ENCODE peak calls at places on chromosomes 3 and 15, in nine cellular contexts. G, C, T, X, N, S, A, R and L are unnamed samples. For H3K4me1, the result is how much of the 10 kb centered on the place peaks cover.

GRCh38 chr3:46089237-46090011 is 62.1 kb upstream of the XCR1 start:
- DNase-seq in N (no peak), G (peak), R (no peak), T (peak), S (peak), A (peak), X (peak), C (peak), L (no peak)

GRCh38 chr15:63401714-63402497 is 20.3 kb upstream of the CA12 start:
- DNase-seq in S (no peak), R (no peak), N (no peak), G (no peak), A (no peak), X (no peak), T (no peak), C (no peak), L (no peak)

GRCh38 chr3:180402463-180403073 is 199.4 kb upstream of the TTC14 start:
- DNase-seq in X (no peak), R (no peak), N (no peak), S (no peak), C (no peak), A (no peak), G (no peak), T (no peak), L (no peak)

GRCh38 chr15:39025331-39025730 is 460.7 kb upstream of the RASGRP1 start:
- DNase-seq in R (no peak), C (peak), S (no peak), N (no peak), A (no peak), X (no peak), T (no peak), G (no peak), L (no peak)

GRCh38 chr3:15556512-15556911 is 35.0 kb upstream of the COLQ start:
- DNase-seq in C (no peak), G (no peak), N (no peak), A (no peak), S (no peak), X (peak), T (no peak), R (no peak), L (no peak)

GRCh38 chr15:37733628-37734027 is 200.8 kb upstream of the TMCO5A start:
- DNase-seq in C (peak), G (no peak), A (no peak), T (no peak), S (no peak), R (no peak), N (no peak), X (no peak), L (no peak)

GRCh38 chr3:136860541-136860940 is 1.5 kb upstream of the NCK1 start:
- DNase-seq in G (no peak), T (no peak), R (no peak), X (no peak), S (no peak), C (peak), A (no peak), N (no peak), L (peak)

GRCh38 chr15:100056411-100057072 is 285.2 kb downstream of the ADAMTS17 start:
- DNase-seq in G (no peak), R (no peak), A (no peak), S (no peak), T (no peak), C (no peak), X (no peak), N (no peak), L (no peak)

GRCh38 chr3:111829023-111829422 is 30.0 kb upstream of the PHLDB2 start:
- DNase-seq in N (no peak), A (no peak), R (no peak), X (no peak), C (no peak), G (no peak), T (no peak), S (no peak), L (no peak)

GRCh38 chr3:41716391-41716910 is 245.5 kb downstream of the ULK4 start:
- DNase-seq in N (no peak), G (no peak), R (no peak), A (no peak), T (no peak), X (no peak), S (no peak), C (peak), L (no peak)

GRCh38 chr15:43218908-43219706 is 1.7 kb downstream of the EPB42 start:
- DNase-seq in G (peak), X (no peak), S (no peak), T (no peak), N (no peak), A (no peak), C (peak), R (no peak), L (peak)

GRCh38 chr3:55198554-55198953 is 270.7 kb upstream of the LRTM1 start:
- DNase-seq in T (no peak), A (no peak), N (peak), R (no peak), G (no peak), C (peak), X (no peak), S (no peak), L (no peak)

GRCh38 chr15:101024111-101024695 is 105.0 kb downstream of the LRRK1 start:
- DNase-seq in N (peak), G (peak), C (peak), X (no peak), T (no peak), R (no peak), S (peak), A (peak), L (no peak)

GRCh38 chr3:27507515-27508266 is 23.5 kb upstream of the SLC4A7 start:
- DNase-seq in G (no peak), S (no peak), N (no peak), R (no peak), C (peak), T (no peak), X (no peak), A (peak), L (no peak)

GRCh38 chr3:122005033-122005565 is 16.9 kb downstream of the ILDR1 start:
- DNase-seq in N (no peak), R (no peak), S (no peak), X (peak), C (no peak), G (no peak), T (no peak), A (no peak), L (peak)

GRCh38 chr3:196009456-196009855 is 72.4 kb downstream of the TFRC start:
- DNase-seq in A (no peak), C (no peak), N (no peak), G (no peak), T (no peak), X (no peak), S (no peak), R (no peak), L (no peak)

GRCh38 chr3:82796765-82797164 is 1035.3 kb upstream of the GBE1 start:
- DNase-seq in X (no peak), T (no peak), N (no peak), C (no peak), G (no peak), S (no peak), A (no peak), R (no peak), L (no peak)

GRCh38 chr15:80856400-80856799 is 77.2 kb downstream of the CEMIP start:
- DNase-seq in C (no peak), X (no peak), G (no peak), R (no peak), T (no peak), A (no peak), N (no peak), S (no peak), L (peak)

GRCh38 chr3:16071246-16071645 is 103.2 kb upstream of the GALNT15 start:
- DNase-seq in A (no peak), T (no peak), C (peak), G (no peak), N (no peak), R (no peak), S (no peak), X (no peak), L (no peak)

GRCh38 chr15:90915808-90916440 is 12.8 kb downstream of the MAN2A2 start:
- DNase-seq in S (peak), T (no peak), G (no peak), N (no peak), R (no peak), C (peak), X (no peak), A (peak), L (peak)

GRCh38 chr15:57626713-57627440 is 35.2 kb downstream of the MYZAP start:
- DNase-seq in X (no peak), S (no peak), G (no peak), T (no peak), N (no peak), A (no peak), R (no peak), C (no peak), L (no peak)

GRCh38 chr3:169699070-169699469 is 35.6 kb upstream of the MECOM start:
- DNase-seq in T (no peak), N (no peak), S (no peak), G (no peak), R (no peak), X (no peak), A (no peak), C (peak), L (no peak)

GRCh38 chr15:99135194-99135593 is 30.3 kb downstream of the SYNM start:
- DNase-seq in G (no peak), C (no peak), X (peak), A (no peak), S (no peak), N (no peak), T (no peak), R (no peak), L (no peak)

GRCh38 chr3:101454629-101455028 is 58.4 kb downstream of the SENP7 start:
- DNase-seq in N (no peak), S (no peak), R (no peak), A (no peak), T (no peak), X (no peak), G (no peak), C (no peak), L (no peak)

DNA sequence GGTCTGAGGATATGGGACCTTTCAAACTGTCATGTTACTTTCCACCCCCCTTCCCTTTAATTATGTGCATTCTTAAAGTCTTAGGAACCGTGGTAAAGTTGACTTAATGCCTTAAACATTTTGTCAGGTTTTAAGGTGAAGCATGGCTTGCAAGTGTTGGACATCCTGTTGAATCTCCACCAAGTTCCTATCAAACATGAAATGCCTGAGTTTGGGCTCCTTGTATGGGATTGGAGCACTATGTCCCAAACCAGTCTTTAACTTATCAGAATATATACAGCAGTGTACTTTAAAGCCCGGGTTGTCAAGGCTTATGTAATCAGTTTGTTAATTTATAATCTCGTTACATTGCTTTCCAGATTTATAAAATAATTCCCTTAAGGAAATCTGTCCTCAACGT is 1.2 kb downstream of the SNRK start:
- DNase-seq in G (no peak), S (no peak), N (no peak), R (no peak), A (no peak), T (no peak), X (no peak), C (peak), L (no peak)
- H3K4me1 ChIP-seq in G (half or more), S (under half), N (under half), R (under half), A (half or more), T (under half), X (under half), C (under half), L (under half)

GRCh38 chr3:159856496-159857098 is 132.0 kb upstream of the IL12A start:
- DNase-seq in C (no peak), A (no peak), G (no peak), R (no peak), S (no peak), T (no peak), X (no peak), N (no peak), L (no peak)

GRCh38 chr3:159853506-159853864 is 135.2 kb upstream of the IL12A start:
- DNase-seq in S (no peak), A (no peak), C (no peak), G (no peak), N (no peak), R (no peak), T (no peak), X (no peak), L (no peak)

GRCh38 chr3:159857840-159858239 is 130.8 kb upstream of the IL12A start:
- DNase-seq in R (no peak), C (no peak), G (no peak), T (no peak), S (no peak), A (no peak), N (no peak), X (no peak), L (no peak)

GRCh38 chr3:159854500-159855124 is 134.0 kb upstream of the IL12A start:
- DNase-seq in G (no peak), A (no peak), R (no peak), N (no peak), X (no peak), T (no peak), C (peak), S (no peak), L (no peak)

GRCh38 chr3:159855599-159856495 is 132.8 kb upstream of the IL12A start:
- DNase-seq in C (peak), A (no peak), T (no peak), N (no peak), G (no peak), R (no peak), X (no peak), S (no peak), L (no peak)
- H3K4me1 ChIP-seq in C (under half), A (half or more), T (under half), N (under half), G (under half), R (under half), X (under half), S (under half), L (under half)

GRCh38 chr3:113659121-113659531 is 37.3 kb downstream of the USF3 start:
- DNase-seq in X (no peak), R (no peak), S (no peak), C (no peak), N (no peak), A (no peak), T (no peak), G (no peak), L (no peak)
- H3K4me1 ChIP-seq in X (under half), R (under half), S (under half), C (under half), N (under half), A (under half), T (under half), G (under half), L (under half)

GRCh38 chr3:69200384-69201068 is 78.1 kb upstream of the LMOD3 start:
- DNase-seq in G (no peak), C (peak), A (peak), N (peak), S (no peak), R (no peak), X (no peak), T (peak), L (no peak)

GRCh38 chr3:69201658-69202057 is 79.3 kb upstream of the LMOD3 start:
- DNase-seq in C (no peak), G (no peak), S (no peak), X (no peak), N (no peak), R (no peak), T (no peak), A (peak), L (no peak)

GRCh38 chr3:69205385-69205784 is 83.0 kb upstream of the LMOD3 start:
- DNase-seq in T (no peak), C (no peak), S (no peak), A (no peak), N (no peak), R (no peak), G (no peak), X (no peak), L (no peak)

GRCh38 chr3:69204315-69204957 is 82.0 kb upstream of the LMOD3 start:
- DNase-seq in C (peak), R (no peak), G (no peak), X (peak), N (no peak), A (no peak), T (no peak), S (no peak), L (no peak)

GRCh38 chr3:69203631-69204314 is 81.4 kb upstream of the LMOD3 start:
- DNase-seq in C (no peak), G (no peak), R (no peak), A (no peak), N (no peak), S (no peak), T (no peak), X (no peak), L (no peak)
- H3K4me1 ChIP-seq in C (under half), G (under half), R (under half), A (under half), N (under half), S (under half), T (under half), X (under half), L (under half)

GRCh38 chr3:172065967-172066762 is 26.8 kb downstream of the FNDC3B start:
- DNase-seq in N (no peak), X (peak), R (no peak), C (peak), T (no peak), S (no peak), G (no peak), A (no peak), L (no peak)
- H3K4me1 ChIP-seq in N (under half), X (under half), R (under half), C (under half), T (half or more), S (under half), G (under half), A (half or more), L (under half)

GRCh38 chr3:129604942-129605592 is 1.4 kb downstream of the PLXND1 start:
- DNase-seq in S (no peak), N (no peak), X (no peak), A (no peak), G (no peak), T (no peak), C (no peak), R (no peak), L (no peak)

GRCh38 chr3:129605593-129606521 is 619 bp downstream of the PLXND1 start:
- DNase-seq in T (peak), C (peak), N (peak), G (no peak), R (peak), A (peak), X (no peak), S (no peak), L (peak)

GRCh38 chr3:129602730-129603560 is 3.5 kb downstream of the PLXND1 start:
- DNase-seq in S (peak), N (peak), X (no peak), A (no peak), G (peak), R (no peak), T (peak), C (peak), L (peak)

GRCh38 chr3:129603561-129603942 is 2.9 kb downstream of the PLXND1 start:
- DNase-seq in C (no peak), X (no peak), G (no peak), S (no peak), A (no peak), R (no peak), T (no peak), N (no peak), L (no peak)

DNA sequence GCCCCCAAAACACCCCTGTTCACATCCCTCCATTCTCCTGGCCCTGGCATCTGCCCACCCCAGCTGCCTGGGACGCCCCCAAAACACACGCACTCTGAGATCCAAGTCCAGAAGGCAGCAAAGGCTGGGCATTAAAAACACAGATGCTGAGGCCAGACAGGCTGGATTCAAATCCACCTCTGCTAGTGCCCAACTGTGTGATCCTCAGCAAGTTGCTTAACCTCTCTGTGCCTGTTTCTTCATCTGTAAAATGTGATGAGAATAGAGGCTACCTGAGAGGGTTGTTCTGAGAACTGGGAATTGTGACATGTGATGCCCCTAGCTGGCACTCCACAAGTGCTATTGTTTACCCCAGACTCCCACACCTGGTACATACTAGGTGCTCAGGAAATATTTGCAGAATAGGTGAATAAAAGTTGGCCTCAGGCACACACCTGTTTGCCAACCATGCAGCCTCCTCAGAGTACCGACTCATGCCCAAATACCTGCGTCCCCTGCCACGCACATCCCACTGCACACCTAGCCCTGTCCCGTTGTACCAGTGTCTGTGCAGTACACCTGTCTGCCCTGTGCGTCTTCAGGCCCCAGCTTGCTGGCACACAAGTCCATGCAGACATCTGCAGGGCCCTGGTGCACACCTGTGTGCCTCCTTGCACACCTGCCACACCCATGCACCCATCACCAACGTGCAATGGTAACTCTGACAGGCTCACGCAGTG is 2.1 kb downstream of the PLXND1 start:
- DNase-seq in C (no peak), G (no peak), X (no peak), A (no peak), T (no peak), R (no peak), S (no peak), N (no peak), L (no peak)
- H3K4me1 ChIP-seq in C (under half), G (half or more), X (under half), A (half or more), T (half or more), R (under half), S (under half), N (under half), L (half or more)

DNA sequence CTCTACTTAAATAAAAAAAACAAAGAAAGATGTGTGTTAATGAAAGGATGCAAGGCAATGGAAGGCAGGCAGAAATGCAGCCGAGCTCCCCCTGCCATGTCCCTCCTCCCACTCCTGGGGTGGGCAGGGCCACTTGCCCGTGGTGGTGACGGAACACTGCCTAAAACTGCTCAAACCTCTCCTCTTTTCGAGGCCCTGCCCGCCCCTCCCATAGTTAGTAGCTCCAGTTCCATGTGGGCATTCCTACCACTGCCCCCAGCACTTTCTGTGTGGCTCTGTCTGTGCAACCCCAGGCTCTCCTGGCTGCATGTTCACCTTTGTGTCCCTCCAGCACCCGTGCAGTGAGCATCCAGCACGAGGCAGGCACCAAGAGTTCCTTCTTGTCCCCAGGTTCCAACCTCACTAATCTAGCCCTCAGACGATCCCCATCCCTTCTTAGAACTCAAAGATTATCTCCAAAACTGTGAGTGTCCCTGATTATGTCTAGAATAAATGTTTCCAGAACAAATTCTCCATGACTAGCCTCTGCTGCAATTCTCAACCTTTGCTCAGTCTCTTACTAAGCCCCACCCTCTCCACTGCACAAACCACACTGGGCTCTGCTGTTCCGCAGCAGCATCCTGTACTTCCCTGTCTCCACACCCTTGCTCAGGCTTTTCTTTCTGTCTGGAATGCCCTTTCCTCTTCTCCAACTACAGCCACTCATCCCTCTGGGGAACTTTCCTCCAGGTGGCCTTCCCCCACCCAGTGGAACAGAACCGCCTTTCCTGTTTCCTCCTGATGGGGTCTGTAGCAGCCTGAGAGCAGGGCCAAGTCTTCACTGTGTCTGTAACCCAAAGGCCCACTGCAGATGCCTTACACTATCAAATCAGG is 32.6 kb upstream of the SPTBN5 start:
- DNase-seq in G (no peak), T (no peak), A (peak), S (no peak), X (no peak), N (no peak), C (no peak), R (no peak), L (no peak)
- H3K4me1 ChIP-seq in G (half or more), T (half or more), A (half or more), S (under half), X (half or more), N (under half), C (under half), R (under half), L (under half)

GRCh38 chr3:48417529-48418108 is 12.3 kb downstream of the PLXNB1 start:
- DNase-seq in S (peak), X (no peak), N (no peak), C (no peak), T (no peak), A (no peak), R (no peak), G (no peak), L (no peak)
- H3K4me1 ChIP-seq in S (under half), X (under half), N (under half), C (under half), T (under half), A (under half), R (under half), G (under half), L (under half)

GRCh38 chr15:88623061-88623460 is 1.9 kb downstream of the AEN start:
- DNase-seq in T (no peak), C (peak), X (no peak), G (no peak), R (no peak), A (no peak), S (no peak), N (no peak), L (no peak)
- H3K4me1 ChIP-seq in T (half or more), C (under half), X (under half), G (under half), R (half or more), A (half or more), S (under half), N (under half), L (under half)